ENCODE peak calls at places on chromosomes 5 and 9, in ten cellular contexts. A is tibial nerve; E is AG04450; F is upper lobe of right lung; Y is CD4-positive, alpha-beta T cell; J is Panc1; P is IMR-90; T is substantia nigra; Z is GM23248; Q is sigmoid colon. R is an unnamed sample.

GRCh38 chr5:169767938-169768337 is 130.9 kb downstream of the DOCK2 start:
- DNase-seq in A (no peak), E (no peak), F (no peak), Y (no peak), J (no peak), P (no peak), T (no peak), Z (no peak), Q (no peak), R (no peak)

GRCh38 chr5:74429495-74429894 is 211.0 kb downstream of the ENC1 start:
- DNase-seq in A (no peak), E (no peak), F (no peak), Y (no peak), J (no peak), P (no peak), T (no peak), Z (no peak), Q (no peak), R (no peak)

GRCh38 chr5:93715327-93715726 is 26.1 kb downstream of the POU5F2 start:
- DNase-seq in A (no peak), E (no peak), F (no peak), Y (no peak), J (no peak), P (no peak), T (no peak), Z (no peak), Q (no peak), R (no peak)

GRCh38 chr9:94817291-94818195 is 91.0 kb downstream of the AOPEP start:
- DNase-seq in A (no peak), E (no peak), F (no peak), Y (no peak), J (no peak), P (no peak), T (no peak), Z (no peak), Q (no peak), R (peak)

GRCh38 chr9:113347479-113347878 is 1.9 kb upstream of the BSPRY start:
- DNase-seq in A (no peak), E (no peak), F (no peak), Y (no peak), J (no peak), P (no peak), T (no peak), Z (no peak), Q (no peak), R (no peak)

GRCh38 chr5:132389453-132390286 is 20.2 kb downstream of the SLC22A5 start:
- DNase-seq in A (no peak), E (peak), F (no peak), Y (no peak), J (peak), P (peak), T (no peak), Z (peak), Q (peak), R (peak)

GRCh38 chr5:32312194-32312681 is 501 bp downstream of the MTMR12 start:
- DNase-seq in A (peak), E (no peak), F (peak), Y (peak), J (no peak), P (peak), T (peak), Z (peak), Q (peak), R (peak)

GRCh38 chr5:17436345-17436744 is 61.7 kb upstream of the TAF11L2 start:
- DNase-seq in A (no peak), E (no peak), F (no peak), Y (no peak), J (no peak), P (no peak), T (no peak), Z (peak), Q (no peak), R (no peak)

GRCh38 chr5:15719784-15720183 is 219.8 kb downstream of the FBXL7 start:
- DNase-seq in A (no peak), E (no peak), F (no peak), Y (no peak), J (no peak), P (no peak), T (no peak), Z (no peak), Q (no peak), R (no peak)

GRCh38 chr9:107243757-107244156 is 39.3 kb upstream of the RAD23B start:
- DNase-seq in A (no peak), E (no peak), F (no peak), Y (no peak), J (no peak), P (peak), T (no peak), Z (peak), Q (no peak), R (peak)

GRCh38 chr5:168186289-168187074 is 105.0 kb upstream of the WWC1 start:
- DNase-seq in A (no peak), E (no peak), F (no peak), Y (no peak), J (no peak), P (no peak), T (no peak), Z (no peak), Q (no peak), R (no peak)

GRCh38 chr9:127162046-127162445 is 39.6 kb upstream of the ANGPTL2 start:
- DNase-seq in A (no peak), E (no peak), F (no peak), Y (no peak), J (no peak), P (peak), T (no peak), Z (no peak), Q (peak), R (peak)

GRCh38 chr5:119322948-119323629 is 32.7 kb upstream of the TNFAIP8 start:
- DNase-seq in A (no peak), E (no peak), F (no peak), Y (no peak), J (no peak), P (peak), T (no peak), Z (peak), Q (no peak), R (no peak)

GRCh38 chr9:132589148-132590036 is 7.0 kb downstream of the BARHL1 start:
- DNase-seq in A (no peak), E (no peak), F (no peak), Y (no peak), J (no peak), P (no peak), T (no peak), Z (peak), Q (no peak), R (no peak)

GRCh38 chr5:132592521-132592920 is 35.7 kb downstream of the RAD50 start:
- DNase-seq in A (no peak), E (no peak), F (no peak), Y (no peak), J (no peak), P (peak), T (no peak), Z (no peak), Q (no peak), R (no peak)

GRCh38 chr5:138789771-138790242 is 36.6 kb downstream of the CTNNA1 start:
- DNase-seq in A (no peak), E (no peak), F (no peak), Y (no peak), J (peak), P (peak), T (no peak), Z (peak), Q (no peak), R (no peak)

GRCh38 chr5:133509742-133510079 is 102.6 kb downstream of the FSTL4 start:
- DNase-seq in A (no peak), E (no peak), F (no peak), Y (no peak), J (no peak), P (no peak), T (no peak), Z (no peak), Q (no peak), R (no peak)

GRCh38 chr9:127279717-127280285 is 15.2 kb downstream of the GARNL3 start:
- DNase-seq in A (no peak), E (no peak), F (no peak), Y (no peak), J (no peak), P (no peak), T (no peak), Z (no peak), Q (no peak), R (no peak)

GRCh38 chr5:114782869-114783268 is 386.8 kb downstream of the TRIM36 start:
- DNase-seq in A (no peak), E (no peak), F (peak), Y (no peak), J (no peak), P (no peak), T (peak), Z (no peak), Q (no peak), R (no peak)

GRCh38 chr5:99032234-99033013 is 103.6 kb upstream of the CHD1 start:
- DNase-seq in A (peak), E (peak), F (no peak), Y (no peak), J (peak), P (peak), T (peak), Z (peak), Q (no peak), R (peak)

GRCh38 chr5:32100230-32100629 is 73.9 kb downstream of the GOLPH3 start:
- DNase-seq in A (no peak), E (no peak), F (no peak), Y (no peak), J (no peak), P (no peak), T (peak), Z (peak), Q (peak), R (no peak)

GRCh38 chr5:78630047-78630446 is 18.5 kb downstream of the LHFPL2 start:
- DNase-seq in A (no peak), E (no peak), F (no peak), Y (no peak), J (no peak), P (no peak), T (no peak), Z (no peak), Q (no peak), R (no peak)

GRCh38 chr9:73219985-73220626 is 68.4 kb downstream of the ANXA1 start:
- DNase-seq in A (no peak), E (no peak), F (no peak), Y (no peak), J (no peak), P (peak), T (no peak), Z (peak), Q (no peak), R (no peak)

GRCh38 chr9:135146766-135147472 is 59.5 kb downstream of the OLFM1 start:
- DNase-seq in A (no peak), E (no peak), F (no peak), Y (no peak), J (no peak), P (no peak), T (no peak), Z (peak), Q (no peak), R (no peak)

GRCh38 chr5:89303033-89303480 is 420.1 kb upstream of the MEF2C start:
- DNase-seq in A (no peak), E (no peak), F (no peak), Y (no peak), J (no peak), P (no peak), T (no peak), Z (no peak), Q (no peak), R (no peak)

GRCh38 chr9:119101048-119101447 is 268.2 kb downstream of the BRINP1 start:
- DNase-seq in A (no peak), E (no peak), F (no peak), Y (no peak), J (no peak), P (no peak), T (no peak), Z (no peak), Q (no peak), R (no peak)

GRCh38 chr9:75109210-75109839 is 21.0 kb downstream of the OSTF1 start:
- DNase-seq in A (no peak), E (no peak), F (no peak), Y (no peak), J (no peak), P (no peak), T (no peak), Z (no peak), Q (no peak), R (no peak)

GRCh38 chr9:81097167-81097566 is 592.2 kb downstream of the TLE1 start:
- DNase-seq in A (no peak), E (no peak), F (no peak), Y (no peak), J (no peak), P (no peak), T (no peak), Z (no peak), Q (no peak), R (no peak)

GRCh38 chr5:1488882-1489680 is 34.7 kb downstream of the LPCAT1 start:
- DNase-seq in A (no peak), E (peak), F (no peak), Y (no peak), J (peak), P (peak), T (no peak), Z (peak), Q (no peak), R (no peak)

GRCh38 chr5:120358949-120359348 is 105.2 kb upstream of the PRR16 start:
- DNase-seq in A (no peak), E (no peak), F (no peak), Y (no peak), J (no peak), P (peak), T (no peak), Z (no peak), Q (no peak), R (no peak)

DNA sequence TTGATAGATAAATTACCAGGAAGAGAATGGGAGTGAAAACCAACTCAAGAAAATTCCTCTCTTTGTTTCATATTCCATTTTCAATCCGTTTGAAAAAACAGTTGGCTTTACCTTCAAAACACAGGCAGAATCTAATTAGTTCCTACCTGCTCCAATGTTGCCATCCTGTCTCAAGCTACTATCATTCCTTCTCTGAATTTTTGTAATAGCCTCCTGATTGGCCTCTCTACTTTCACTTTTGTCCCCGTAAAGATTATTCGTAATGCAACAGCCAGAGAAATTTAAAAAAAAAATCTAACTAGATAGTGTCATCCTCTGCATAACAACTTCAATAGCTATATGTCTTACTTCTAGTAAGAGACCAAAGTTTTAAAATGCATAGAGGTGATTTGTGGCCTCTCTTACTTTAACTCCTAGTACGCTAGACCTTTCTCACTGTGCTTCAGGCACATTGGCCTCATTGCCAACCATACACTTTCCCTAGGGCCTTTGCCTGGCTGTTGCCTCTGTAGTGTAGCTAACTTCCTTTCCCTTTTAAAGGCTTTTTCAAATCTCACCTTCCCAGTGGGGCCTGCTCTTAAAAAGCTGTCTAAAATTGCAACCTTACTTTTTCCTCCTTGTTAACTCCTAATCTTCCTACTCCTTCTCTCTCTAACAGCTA is 311.3 kb upstream of the GRIN3A start:
- DNase-seq in A (no peak), E (no peak), F (no peak), Y (no peak), J (no peak), P (no peak), T (no peak), Z (no peak), Q (no peak), R (no peak)
- H3K27ac ChIP-seq in A (no peak), E (no peak), F (no peak), Y (no peak), J (no peak), P (no peak), T (no peak), Z (no peak), Q (no peak), R (no peak)

GRCh38 chr5:14444161-14444560 is 137.4 kb upstream of the OTULINL start:
- DNase-seq in A (no peak), E (no peak), F (no peak), Y (no peak), J (no peak), P (no peak), T (no peak), Z (peak), Q (no peak), R (no peak)
- H3K27ac ChIP-seq in A (peak), E (no peak), F (no peak), Y (no peak), J (no peak), P (no peak), T (no peak), Z (peak), Q (no peak), R (no peak)

GRCh38 chr9:136325354-136325753 is 2.0 kb upstream of the GPSM1 start:
- DNase-seq in A (no peak), E (no peak), F (no peak), Y (no peak), J (no peak), P (no peak), T (no peak), Z (no peak), Q (no peak), R (no peak)

GRCh38 chr9:136326777-136327312 is 494 bp upstream of the GPSM1 start:
- DNase-seq in A (no peak), E (no peak), F (no peak), Y (no peak), J (no peak), P (no peak), T (no peak), Z (peak), Q (no peak), R (no peak)

GRCh38 chr9:136327313-136327971 is at the start of gene GPSM1:
- DNase-seq in A (peak), E (no peak), F (no peak), Y (peak), J (no peak), P (peak), T (peak), Z (peak), Q (peak), R (peak)

GRCh38 chr9:136324501-136325300 is 2.6 kb upstream of the GPSM1 start:
- DNase-seq in A (no peak), E (no peak), F (peak), Y (no peak), J (no peak), P (no peak), T (no peak), Z (no peak), Q (no peak), R (peak)

DNA sequence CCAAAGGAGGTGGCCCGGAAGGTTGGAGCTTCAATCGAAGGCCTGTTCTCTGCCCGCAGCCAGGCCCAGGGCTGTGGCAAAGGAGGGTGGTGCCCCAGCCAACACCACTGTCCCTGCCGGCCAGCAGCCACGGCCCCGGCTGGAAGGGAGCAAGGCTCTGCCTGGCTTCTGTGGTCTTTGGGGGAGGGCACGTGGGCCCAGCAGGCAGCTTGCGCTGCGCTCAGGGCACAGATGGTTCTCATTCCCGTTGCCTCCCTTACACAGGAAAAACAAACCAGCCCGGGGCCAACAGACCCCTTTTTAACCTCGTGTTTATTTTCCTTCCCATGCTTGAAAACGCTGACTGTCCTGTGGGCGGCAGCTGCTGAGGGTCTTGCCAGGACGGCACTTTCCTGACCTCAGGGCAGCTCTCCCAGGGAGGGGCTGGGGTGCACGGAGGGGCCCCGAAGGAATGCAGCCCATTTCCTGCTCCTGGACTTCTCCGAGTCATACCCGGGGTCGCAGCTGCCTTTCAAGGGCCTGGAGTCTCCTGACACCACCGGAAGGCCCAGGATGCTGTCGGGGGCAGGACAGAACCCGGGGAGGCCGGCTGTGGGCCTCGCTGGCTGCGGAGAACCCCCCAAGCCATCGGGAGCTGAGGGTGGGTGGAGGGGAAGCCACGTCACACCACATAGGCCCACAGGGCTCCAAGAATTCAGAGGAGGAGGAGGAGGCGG is 1.1 kb upstream of the GPSM1 start:
- DNase-seq in A (no peak), E (peak), F (no peak), Y (no peak), J (no peak), P (peak), T (peak), Z (peak), Q (no peak), R (no peak)
- H3K27ac ChIP-seq in A (peak), E (peak), F (peak), Y (no peak), J (no peak), P (peak), T (peak), Z (peak), Q (peak), R (no peak)

DNA sequence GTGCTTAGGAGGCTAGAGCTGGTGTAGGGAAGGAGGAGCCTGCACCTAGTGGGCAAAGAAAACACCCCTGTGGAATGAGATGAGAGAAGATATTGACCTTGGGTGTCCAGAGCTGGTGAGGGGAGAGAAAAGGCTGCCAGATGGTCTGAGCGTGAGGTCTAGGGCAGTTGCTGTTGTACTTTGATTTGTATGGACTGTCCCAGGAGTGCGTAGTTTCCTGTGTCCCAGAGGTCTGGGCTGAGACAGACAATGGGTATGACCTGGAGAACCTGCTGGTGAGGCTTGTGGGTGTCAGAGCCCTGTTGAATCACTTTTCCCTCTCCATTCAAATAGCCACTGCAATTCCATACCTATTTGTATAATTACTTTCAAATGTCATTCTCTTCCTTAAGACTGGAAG is 16.5 kb downstream of the DAPK1 start:
- DNase-seq in A (no peak), E (no peak), F (no peak), Y (no peak), J (no peak), P (no peak), T (no peak), Z (no peak), Q (no peak), R (no peak)
- H3K27ac ChIP-seq in A (no peak), E (no peak), F (no peak), Y (no peak), J (no peak), P (no peak), T (no peak), Z (no peak), Q (no peak), R (no peak)

DNA sequence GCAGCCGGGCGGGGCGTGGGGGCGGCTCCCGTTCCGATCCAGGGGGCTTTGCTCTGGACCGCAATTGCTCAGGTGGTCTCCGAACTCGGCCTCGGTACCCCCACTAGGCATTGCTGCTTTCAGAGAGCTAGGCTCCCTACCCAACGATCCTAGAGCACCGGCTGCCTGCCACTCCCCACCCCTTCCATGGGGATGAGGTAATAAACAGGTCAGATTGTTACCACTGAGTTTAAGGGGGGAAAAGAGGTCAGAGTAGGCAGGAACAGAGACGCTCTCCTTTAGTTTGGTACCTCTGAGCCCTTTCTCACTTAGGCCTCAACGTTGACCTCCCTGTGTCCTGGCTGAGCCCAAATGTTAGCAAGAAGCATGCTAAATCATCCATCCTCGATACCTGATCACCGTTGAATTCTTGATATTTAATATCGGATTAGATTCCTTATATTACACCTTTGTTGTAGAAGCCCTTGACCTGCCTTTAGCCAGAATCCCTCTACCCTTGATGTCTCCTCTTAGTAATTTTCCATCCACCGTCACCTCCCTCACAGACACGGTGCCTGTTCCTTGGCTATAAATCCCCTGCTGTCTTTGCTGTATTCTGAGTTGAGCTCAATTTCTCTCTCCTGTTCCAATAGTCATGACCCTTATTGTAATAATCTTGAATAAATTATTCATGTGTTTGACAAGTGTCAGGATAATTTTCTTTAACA is 588 bp upstream of the PLPP1 start:
- DNase-seq in A (no peak), E (no peak), F (no peak), Y (no peak), J (no peak), P (peak), T (no peak), Z (no peak), Q (no peak), R (no peak)
- H3K27ac ChIP-seq in A (peak), E (no peak), F (peak), Y (peak), J (peak), P (peak), T (peak), Z (peak), Q (peak), R (no peak)